ENCODE peak calls at places on chromosomes 2 and 18, in ten cellular contexts. One of them, this sample, is unnamed.
A peak's percentile ranks its signal among the peaks of the same experiment; 100 is the strongest.

GRCh38 chr18:75915941-75916640 is 488.6 kb upstream of the SMIM21 start:
- DNase-seq in BE2C: peak; percentile 31
- DNase-seq in MCF 10A: no peak
- DNase-seq in AML-193: no peak
- DNase-seq in AG08395: peak; percentile 32
- DNase-seq in frontal cortex: peak; percentile 84
- DNase-seq in body of pancreas: peak; percentile 49
- DNase-seq in aorta: no peak
- DNase-seq in D721Med: peak; percentile 100
- DNase-seq in mesothelial cell of epicardium: peak; percentile 85
- DNase-seq in this sample: no peak

GRCh38 chr2:30514134-30514860 is 67.3 kb downstream of the LCLAT1 start:
- DNase-seq in body of pancreas: peak; percentile 45
- DNase-seq in AG08395: peak; percentile 44
- DNase-seq in aorta: no peak
- DNase-seq in AML-193: no peak
- DNase-seq in mesothelial cell of epicardium: no peak
- DNase-seq in MCF 10A: peak; percentile 63
- DNase-seq in D721Med: no peak
- DNase-seq in BE2C: peak; percentile 76
- DNase-seq in frontal cortex: no peak
- DNase-seq in this sample: peak; percentile 26

GRCh38 chr2:60070166-60070565 is 483.3 kb downstream of the BCL11A start:
- DNase-seq in aorta: no peak
- DNase-seq in frontal cortex: no peak
- DNase-seq in AML-193: no peak
- DNase-seq in BE2C: no peak
- DNase-seq in AG08395: no peak
- DNase-seq in body of pancreas: no peak
- DNase-seq in mesothelial cell of epicardium: no peak
- DNase-seq in MCF 10A: no peak
- DNase-seq in D721Med: no peak
- DNase-seq in this sample: no peak

GRCh38 chr2:201971516-201972228 is 62.0 kb upstream of the FZD7 start:
- DNase-seq in frontal cortex: no peak
- DNase-seq in AG08395: peak; percentile 72
- DNase-seq in D721Med: no peak
- DNase-seq in aorta: no peak
- DNase-seq in mesothelial cell of epicardium: no peak
- DNase-seq in AML-193: no peak
- DNase-seq in body of pancreas: no peak
- DNase-seq in BE2C: no peak
- DNase-seq in MCF 10A: no peak
- DNase-seq in this sample: no peak

GRCh38 chr2:220811952-220812570 is 760.0 kb downstream of the EPHA4 start:
- DNase-seq in AG08395: peak; percentile 8
- DNase-seq in AML-193: no peak
- DNase-seq in aorta: no peak
- DNase-seq in MCF 10A: peak; percentile 24
- DNase-seq in D721Med: no peak
- DNase-seq in BE2C: no peak
- DNase-seq in mesothelial cell of epicardium: no peak
- DNase-seq in frontal cortex: no peak
- DNase-seq in body of pancreas: no peak
- DNase-seq in this sample: peak; percentile 69

GRCh38 chr18:1914489-1914888 is 656.8 kb downstream of the METTL4 start:
- DNase-seq in AML-193: peak; percentile 55
- DNase-seq in aorta: no peak
- DNase-seq in MCF 10A: peak; percentile 50
- DNase-seq in mesothelial cell of epicardium: no peak
- DNase-seq in frontal cortex: no peak
- DNase-seq in D721Med: no peak
- DNase-seq in BE2C: no peak
- DNase-seq in AG08395: no peak
- DNase-seq in body of pancreas: no peak
- DNase-seq in this sample: peak; percentile 16

GRCh38 chr2:47310801-47311560 is 92.0 kb upstream of the MSH2 start:
- DNase-seq in D721Med: no peak
- DNase-seq in BE2C: peak; percentile 67
- DNase-seq in body of pancreas: peak; percentile 40
- DNase-seq in AG08395: no peak
- DNase-seq in mesothelial cell of epicardium: no peak
- DNase-seq in aorta: no peak
- DNase-seq in AML-193: no peak
- DNase-seq in frontal cortex: no peak
- DNase-seq in MCF 10A: peak; percentile 8
- DNase-seq in this sample: no peak

GRCh38 chr2:21438949-21439348 is 315.2 kb downstream of the TDRD15 start:
- DNase-seq in aorta: no peak
- DNase-seq in D721Med: no peak
- DNase-seq in body of pancreas: no peak
- DNase-seq in AG08395: no peak
- DNase-seq in MCF 10A: no peak
- DNase-seq in mesothelial cell of epicardium: no peak
- DNase-seq in AML-193: no peak
- DNase-seq in frontal cortex: no peak
- DNase-seq in BE2C: no peak
- DNase-seq in this sample: peak; percentile 70

GRCh38 chr2:120892967-120893667 is 157.4 kb downstream of the GLI2 start:
- DNase-seq in BE2C: no peak
- DNase-seq in AML-193: no peak
- DNase-seq in MCF 10A: no peak
- DNase-seq in aorta: peak; percentile 51
- DNase-seq in AG08395: peak; percentile 66
- DNase-seq in frontal cortex: no peak
- DNase-seq in body of pancreas: no peak
- DNase-seq in D721Med: no peak
- DNase-seq in mesothelial cell of epicardium: no peak
- DNase-seq in this sample: no peak

GRCh38 chr2:134181219-134181618 is 72.7 kb upstream of the MGAT5 start:
- DNase-seq in frontal cortex: no peak
- DNase-seq in AML-193: no peak
- DNase-seq in BE2C: no peak
- DNase-seq in AG08395: no peak
- DNase-seq in body of pancreas: no peak
- DNase-seq in D721Med: no peak
- DNase-seq in MCF 10A: peak; percentile 76
- DNase-seq in aorta: no peak
- DNase-seq in mesothelial cell of epicardium: no peak
- DNase-seq in this sample: no peak